ENCODE peak calls at places on chromosomes 4 and X, in five cellular contexts. K, E, V, L and U are unnamed samples.

GRCh38 chr4:153553155-153553819 is 87.1 kb downstream of the TMEM131L start:
- DNase-seq in K (no peak), E (no peak), L (peak; percentile 13), V (no peak), U (no peak)

GRCh38 chr4:153750197-153750817 is 9.5 kb downstream of the RNF175 start:
- DNase-seq in E (no peak), V (peak; percentile 26), L (peak; percentile 58), K (peak; percentile 78), U (no peak)

GRCh38 chr4:168722391-168722790 is 225.5 kb downstream of the PALLD start:
- DNase-seq in K (no peak), L (no peak), E (no peak), V (no peak), U (no peak)

GRCh38 chr4:5707366-5708133 is 809 bp downstream of the EVC2 start:
- DNase-seq in V (no peak), L (no peak), K (no peak), E (no peak), U (no peak)

GRCh38 chr4:101914761-101915160 is 124.2 kb downstream of the BANK1 start:
- DNase-seq in K (no peak), V (no peak), E (no peak), L (no peak), U (no peak)

GRCh38 chr4:141962486-141962885 is 326.1 kb downstream of the IL15 start:
- DNase-seq in V (no peak), E (no peak), L (no peak), K (no peak), U (no peak)

GRCh38 chrX:108582151-108582550 is 142.5 kb downstream of the COL4A5 start:
- DNase-seq in K (no peak), V (no peak), L (no peak), E (no peak), U (no peak)

GRCh38 chr4:23038626-23039245 is 346.0 kb downstream of the GBA3 start:
- DNase-seq in V (no peak), K (no peak), L (no peak), E (no peak), U (no peak)

GRCh38 chrX:40097101-40097491 is 662 bp downstream of the BCOR start:
- DNase-seq in E (no peak), V (no peak), L (no peak), K (peak; percentile 53), U (no peak)

GRCh38 chr4:158056689-158057245 is 116.1 kb downstream of the GASK1B start:
- DNase-seq in L (no peak), E (no peak), K (no peak), V (no peak), U (no peak)

GRCh38 chr4:187464561-187464960 is 531.0 kb upstream of the ZFP42 start:
- DNase-seq in E (no peak), K (no peak), L (no peak), V (no peak), U (no peak)

GRCh38 chrX:115311666-115312065 is 22.2 kb downstream of the LUZP4 start:
- DNase-seq in K (no peak), V (no peak), E (no peak), L (no peak), U (no peak)

GRCh38 chrX:151974336-151975227 is at the start of gene GABRE:
- DNase-seq in K (peak; percentile 76), E (no peak), L (no peak), V (no peak), U (no peak)

GRCh38 chr4:152591361-152591760 is 55.5 kb upstream of the FBXW7 start:
- DNase-seq in E (peak; percentile 9), L (peak; percentile 11), K (peak; percentile 71), V (peak; percentile 25), U (no peak)

GRCh38 chr4:73721419-73721818 is 18.9 kb upstream of the CXCL8 start:
- DNase-seq in V (no peak), K (peak; percentile 92), E (no peak), L (peak; percentile 77), U (no peak)

GRCh38 chrX:30275498-30275897 is 28.6 kb downstream of the MAGEB1 start:
- DNase-seq in V (no peak), K (peak; percentile 44), E (no peak), L (peak; percentile 13), U (no peak)

GRCh38 chr4:13524504-13525243 is 19.6 kb downstream of the NKX3-2 start:
- DNase-seq in V (no peak), E (no peak), K (peak; percentile 36), L (peak; percentile 57), U (no peak)

GRCh38 chr4:72473434-72473900 is 95.6 kb downstream of the ADAMTS3 start:
- DNase-seq in V (no peak), E (no peak), K (no peak), L (no peak), U (no peak)

GRCh38 chr4:145840162-145840768 is 98.4 kb downstream of the ZNF827 start:
- DNase-seq in K (peak; percentile 60), E (peak; percentile 25), L (peak; percentile 38), V (no peak), U (no peak)

GRCh38 chrX:151476597-151476996 is 79.6 kb downstream of the VMA21 start:
- DNase-seq in V (no peak), E (no peak), K (no peak), L (no peak), U (no peak)

GRCh38 chrX:151790421-151791160 is 56.0 kb downstream of the CNGA2 start:
- DNase-seq in V (no peak), L (no peak), E (no peak), K (peak; percentile 7), U (no peak)

GRCh38 chr4:146916479-146917076 is 29.1 kb downstream of the TTC29 start:
- DNase-seq in E (no peak), V (no peak), K (peak; percentile 62), L (peak; percentile 47), U (no peak)

GRCh38 chr4:25106363-25107151 is 53.7 kb downstream of the SEPSECS start:
- DNase-seq in L (no peak), V (no peak), E (no peak), K (no peak), U (no peak)

GRCh38 chrX:9635368-9635767 is 130.3 kb downstream of the GPR143 start:
- DNase-seq in E (no peak), K (no peak), L (no peak), V (no peak), U (no peak)

GRCh38 chr4:61373901-61374611 is 173.9 kb downstream of the ADGRL3 start:
- DNase-seq in L (peak; percentile 7), V (no peak), E (no peak), K (no peak), U (no peak)

GRCh38 chr4:95238554-95238953 is 310.2 kb downstream of the UNC5C start:
- DNase-seq in V (no peak), L (no peak), K (no peak), E (no peak), U (no peak)

GRCh38 chr4:185825737-185826136 is 13.7 kb upstream of the SORBS2 start:
- DNase-seq in V (no peak), E (no peak), K (no peak), L (no peak), U (no peak)

GRCh38 chrX:48939417-48940228 is 17.8 kb downstream of the OTUD5 start:
- DNase-seq in L (no peak), K (no peak), V (no peak), E (no peak), U (no peak)

GRCh38 chrX:48940404-48940955 is 16.9 kb downstream of the OTUD5 start:
- DNase-seq in V (no peak), E (no peak), L (no peak), K (no peak), U (no peak)

GRCh38 chrX:48937065-48937907 is 18.5 kb upstream of the PIM2 start:
- DNase-seq in K (peak; percentile 18), V (peak; percentile 87), L (no peak), E (no peak), U (no peak)

GRCh38 chrX:48936429-48937064 is 17.7 kb upstream of the PIM2 start:
- DNase-seq in V (no peak), K (no peak), L (no peak), E (no peak), U (no peak)

GRCh38 chrX:48938721-48939416 is 18.5 kb downstream of the OTUD5 start:
- DNase-seq in L (no peak), K (no peak), V (peak; percentile 64), E (no peak), U (no peak)
- H3K27ac ChIP-seq in L (no peak overlapping the region), K (no peak overlapping the region), V (peak overlapping the region; percentile 92), E (no peak overlapping the region), U (no peak overlapping the region)

GRCh38 chr4:173577963-173578362 is 47.9 kb upstream of the HAND2 start:
- DNase-seq in L (no peak), V (no peak), E (no peak), K (no peak), U (no peak)
- H3K27ac ChIP-seq in L (no peak overlapping the region), V (no peak overlapping the region), E (no peak overlapping the region), K (no peak overlapping the region), U (no peak overlapping the region)

DNA sequence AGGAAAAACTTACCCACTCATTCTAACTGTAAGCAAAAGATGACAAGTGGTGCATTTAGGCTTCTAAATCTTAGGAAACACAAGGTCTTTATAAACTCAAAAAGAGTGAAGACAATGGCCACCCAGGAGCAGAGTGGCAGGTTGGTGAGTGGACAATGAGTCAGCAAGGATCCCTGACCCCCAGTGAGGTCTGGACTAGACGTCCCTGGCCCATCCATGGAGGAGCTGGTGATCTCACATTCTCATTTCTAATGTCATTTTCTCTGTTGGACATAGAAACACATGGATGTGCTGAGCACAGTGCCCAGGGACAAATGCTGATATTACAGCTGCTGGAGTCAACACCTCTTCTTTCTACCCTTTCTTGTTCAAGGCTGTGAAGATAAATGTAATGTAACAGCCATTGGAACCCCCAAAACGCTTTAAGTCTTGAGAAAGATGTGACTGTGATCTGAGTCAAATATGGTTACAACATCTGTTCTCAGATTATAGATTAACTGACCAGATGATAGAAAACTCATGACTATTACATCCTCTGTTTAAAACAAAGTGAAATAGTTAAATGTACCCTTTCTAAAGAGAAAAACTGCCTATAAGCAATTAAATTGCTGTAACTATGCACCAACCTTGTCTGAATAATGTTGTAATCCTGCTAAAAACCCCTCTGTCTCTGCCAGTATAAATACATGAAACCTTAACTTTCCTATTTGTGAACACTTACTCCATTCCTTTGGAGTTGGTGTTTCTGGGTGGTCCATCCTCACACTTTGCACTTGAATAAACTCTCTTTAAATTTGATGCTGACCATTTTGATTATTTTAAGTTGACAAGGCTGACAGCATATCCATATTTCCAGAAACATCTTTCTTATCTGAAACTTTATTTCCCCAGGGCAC is 92.7 kb downstream of the USP46 start:
- DNase-seq in L (peak; percentile 67), K (peak; percentile 67), V (no peak), E (no peak), U (no peak)
- H3K27ac ChIP-seq in L (peak overlapping the region; percentile 54), K (peak overlapping the region; percentile 2), V (no peak overlapping the region), E (no peak overlapping the region), U (no peak overlapping the region)

GRCh38 chrX:82757614-82758013 is 750.5 kb upstream of the POU3F4 start:
- DNase-seq in E (no peak), K (no peak), L (no peak), V (no peak), U (no peak)

GRCh38 chrX:82756272-82756671 is 751.8 kb upstream of the POU3F4 start:
- DNase-seq in E (no peak), V (no peak), L (no peak), K (no peak), U (no peak)
- H3K27ac ChIP-seq in E (no peak overlapping the region), V (no peak overlapping the region), L (no peak overlapping the region), K (no peak overlapping the region), U (peak overlapping the region; percentile 27)

DNA sequence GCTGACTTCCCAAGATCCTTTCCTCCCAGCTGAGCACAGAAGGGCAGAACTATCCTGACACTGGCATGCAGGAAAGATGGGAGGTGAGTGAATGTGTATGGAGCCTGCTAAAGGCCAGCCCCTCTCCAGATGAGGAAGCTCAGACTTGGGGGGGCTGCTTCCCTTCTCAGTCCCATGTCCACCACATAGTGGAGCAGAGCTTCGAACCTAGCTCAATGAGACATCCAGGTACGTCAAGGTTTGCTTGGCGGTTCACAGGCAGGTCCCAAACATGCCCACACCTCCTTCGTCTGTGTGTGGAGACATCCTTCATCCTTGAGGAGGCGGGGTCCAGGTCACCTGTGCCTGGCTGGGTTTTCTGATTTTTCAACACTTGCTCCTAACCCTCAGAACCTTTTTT is 31.3 kb downstream of the ACSL1 start:
- DNase-seq in V (no peak), E (no peak), L (no peak), K (no peak), U (no peak)
- H3K27ac ChIP-seq in V (no peak overlapping the region), E (no peak overlapping the region), L (no peak overlapping the region), K (no peak overlapping the region), U (no peak overlapping the region)